ENCODE peak calls at places on chromosome 9, in eight cellular contexts. G, F, L, B, V, Q, D and E are unnamed samples. For H3K4me1, the result is how much of the 10 kb centered on the place peaks cover.

GRCh38 chr9:93127395-93127911 is 6.6 kb downstream of the NINJ1 start:
- DNase-seq in G (no peak), F (no peak), L (no peak), B (no peak), V (no peak), Q (no peak), D (no peak), E (peak)

GRCh38 chr9:116298992-116299391 is 145.4 kb downstream of the PAPPA start:
- DNase-seq in G (no peak), F (no peak), L (no peak), B (no peak), V (no peak), Q (peak), D (no peak), E (no peak)

GRCh38 chr9:110029422-110029814 is 178.5 kb downstream of the C9orf152 start:
- DNase-seq in G (no peak), F (no peak), L (no peak), B (peak), V (peak), Q (no peak), D (no peak), E (no peak)

GRCh38 chr9:108041551-108041950 is 552.0 kb upstream of the KLF4 start:
- DNase-seq in G (no peak), F (no peak), L (no peak), B (peak), V (peak), Q (no peak), D (no peak), E (no peak)

GRCh38 chr9:129156163-129156562 is 21.9 kb downstream of the IER5L start:
- DNase-seq in G (no peak), F (no peak), L (no peak), B (no peak), V (no peak), Q (no peak), D (no peak), E (no peak)

GRCh38 chr9:107330420-107330819 is 47.3 kb downstream of the RAD23B start:
- DNase-seq in G (no peak), F (no peak), L (no peak), B (no peak), V (no peak), Q (no peak), D (no peak), E (no peak)

GRCh38 chr9:72932669-72933068 is 20.2 kb downstream of the ALDH1A1 start:
- DNase-seq in G (no peak), F (no peak), L (no peak), B (no peak), V (no peak), Q (no peak), D (no peak), E (no peak)

GRCh38 chr9:79829566-79830347 is 258.0 kb downstream of the TLE4 start:
- DNase-seq in G (no peak), F (no peak), L (no peak), B (no peak), V (no peak), Q (no peak), D (peak), E (no peak)

GRCh38 chr9:86843182-86843581 is 104.1 kb downstream of the GAS1 start:
- DNase-seq in G (peak), F (no peak), L (no peak), B (no peak), V (peak), Q (no peak), D (no peak), E (no peak)

GRCh38 chr9:124320062-124320973 is 62.6 kb downstream of the NEK6 start:
- DNase-seq in G (peak), F (peak), L (peak), B (peak), V (peak), Q (peak), D (peak), E (no peak)

GRCh38 chr9:135392511-135392910 is 87.1 kb upstream of the PPP1R26 start:
- DNase-seq in G (no peak), F (no peak), L (no peak), B (peak), V (no peak), Q (no peak), D (no peak), E (no peak)

DNA sequence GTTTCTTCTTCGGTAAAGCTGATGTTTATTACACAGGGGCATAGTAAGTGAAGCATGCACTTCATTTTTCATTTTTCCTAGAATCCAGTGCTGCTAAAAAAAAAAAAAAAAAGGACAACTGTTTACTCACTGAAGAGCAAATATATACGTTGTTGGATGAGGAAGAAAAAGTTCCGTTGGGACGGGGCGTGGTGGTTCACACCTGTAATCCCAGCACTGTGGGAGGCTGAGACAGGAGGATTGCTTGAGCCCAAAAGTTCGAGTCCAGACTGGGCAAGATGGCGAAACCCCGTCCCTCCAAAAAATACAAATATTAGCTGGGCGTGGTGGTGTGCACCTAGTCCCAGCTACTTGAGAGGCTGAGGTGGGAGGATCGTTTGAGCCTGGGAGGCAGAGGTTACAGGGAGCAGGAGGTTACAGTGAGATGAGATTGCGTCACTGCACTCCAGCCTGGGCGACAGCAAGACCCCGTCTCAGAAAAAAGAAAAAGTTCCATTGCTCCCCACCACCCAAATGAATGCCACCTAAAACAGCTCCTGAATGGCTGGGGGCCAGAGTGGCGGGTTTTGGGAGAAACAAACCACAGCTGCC is 60.1 kb upstream of the GNE start:
- DNase-seq in G (no peak), F (no peak), L (peak), B (no peak), V (no peak), Q (no peak), D (no peak), E (no peak)
- H3K9ac ChIP-seq in G (no peak), F (no peak), L (no peak), B (no peak), V (no peak), Q (no peak), D (no peak), E (no peak)

GRCh38 chr9:121184463-121184862 is 17.2 kb downstream of the RAB14 start:
- DNase-seq in G (no peak), F (no peak), L (no peak), B (no peak), V (no peak), Q (no peak), D (no peak), E (no peak)
- H3K4me1 ChIP-seq in G (under half), F (under half), L (under half), B (under half), V (under half), Q (under half), D (half or more), E (under half)

GRCh38 chr9:113579270-113580040 is 115.9 kb downstream of the RGS3 start:
- DNase-seq in G (peak), F (peak), L (no peak), B (no peak), V (peak), Q (peak), D (peak), E (peak)
- H3K9ac ChIP-seq in G (peak), F (peak), L (no peak), B (no peak), V (peak), Q (peak), D (peak), E (no peak)

GRCh38 chr9:89438194-89438593 is 59.7 kb downstream of the SEMA4D start:
- DNase-seq in G (no peak), F (no peak), L (no peak), B (no peak), V (no peak), Q (no peak), D (no peak), E (peak)
- H3K4me1 ChIP-seq in G (under half), F (under half), L (under half), B (under half), V (under half), Q (half or more), D (half or more), E (under half)

DNA sequence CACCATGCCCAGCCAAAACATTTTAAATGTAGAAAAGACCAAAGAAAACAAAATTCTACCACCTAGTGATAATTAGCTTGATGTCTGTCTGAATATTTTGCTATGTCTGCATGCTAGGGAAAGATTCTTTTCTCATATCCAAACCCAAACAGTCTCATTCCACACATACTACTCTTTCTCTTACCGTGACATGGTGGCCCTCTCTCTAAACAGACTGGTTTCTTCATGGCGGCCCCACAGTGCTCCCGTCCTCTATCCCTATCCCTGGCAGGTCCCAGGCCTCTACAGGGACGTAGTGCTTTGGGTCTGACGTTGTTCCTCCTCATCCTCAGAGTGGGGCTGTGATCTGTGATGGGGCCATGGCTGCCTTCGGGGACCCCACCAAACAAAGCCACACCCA is 8.1 kb downstream of the CORO2A start:
- DNase-seq in G (no peak), F (no peak), L (no peak), B (no peak), V (no peak), Q (no peak), D (no peak), E (no peak)
- H3K9ac ChIP-seq in G (no peak), F (no peak), L (no peak), B (no peak), V (no peak), Q (no peak), D (no peak), E (no peak)

GRCh38 chr9:81035171-81035570 is 654.2 kb downstream of the TLE1 start:
- DNase-seq in G (peak), F (no peak), L (no peak), B (no peak), V (peak), Q (no peak), D (no peak), E (no peak)
- H3K4me1 ChIP-seq in G (under half), F (under half), L (under half), B (under half), V (under half), Q (under half), D (under half), E (under half)